ENCODE peak calls at places on chromosomes 3 and 15, in nine cellular contexts. P is GM23338, N is breast epithelium, W is HepG2, A is K562, D is spleen, H is H1, L is SK-N-SH, V is GM12878. M is an unnamed sample.

GRCh38 chr3:71579934-71580318 is 3.6 kb downstream of the FOXP1 start:
- DNase-seq in P (no peak), N (no peak), W (peak), A (no peak), D (no peak), H (no peak), L (no peak), V (no peak), M (no peak)

GRCh38 chr3:184399410-184399809 is 19.6 kb downstream of the CHRD start:
- DNase-seq in P (peak), N (no peak), W (no peak), A (no peak), D (no peak), H (no peak), L (no peak), V (no peak), M (no peak)

GRCh38 chr3:15499536-15499935 is 22.0 kb downstream of the COLQ start:
- DNase-seq in P (no peak), N (no peak), W (no peak), A (no peak), D (no peak), H (no peak), L (no peak), V (no peak), M (no peak)

GRCh38 chr3:142098974-142099373 is 50.4 kb downstream of the TFDP2 start:
- DNase-seq in P (no peak), N (no peak), W (no peak), A (peak), D (no peak), H (no peak), L (no peak), V (no peak), M (no peak)

GRCh38 chr15:56160966-56161365 is 82.7 kb downstream of the RFX7 start:
- DNase-seq in P (peak), N (no peak), W (no peak), A (no peak), D (no peak), H (no peak), L (no peak), V (no peak), M (no peak)

GRCh38 chr3:117184574-117184973 is 475.0 kb downstream of the TUSC7 start:
- DNase-seq in P (no peak), N (no peak), W (no peak), A (no peak), D (no peak), H (no peak), L (no peak), V (no peak), M (no peak)

GRCh38 chr3:72625616-72626337 is 222.5 kb downstream of the SHQ1 start:
- DNase-seq in P (no peak), N (no peak), W (peak), A (no peak), D (no peak), H (no peak), L (no peak), V (no peak), M (no peak)

GRCh38 chr3:160797306-160797705 is 41.3 kb downstream of the PPM1L start:
- DNase-seq in P (no peak), N (no peak), W (no peak), A (no peak), D (no peak), H (no peak), L (no peak), V (no peak), M (no peak)

GRCh38 chr15:48966595-48967301 is 3.0 kb upstream of the SHC4 start:
- DNase-seq in P (no peak), N (no peak), W (no peak), A (no peak), D (no peak), H (no peak), L (no peak), V (peak), M (no peak)

GRCh38 chr3:15325228-15325627 is 7.2 kb downstream of the SH3BP5 start:
- DNase-seq in P (peak), N (no peak), W (no peak), A (no peak), D (no peak), H (peak), L (peak), V (no peak), M (no peak)

GRCh38 chr3:197125601-197126000 is 96.0 kb upstream of the MELTF start:
- DNase-seq in P (no peak), N (no peak), W (no peak), A (no peak), D (no peak), H (no peak), L (no peak), V (no peak), M (no peak)

GRCh38 chr15:79179108-79179561 is 88.6 kb upstream of the RASGRF1 start:
- DNase-seq in P (peak), N (no peak), W (peak), A (peak), D (no peak), H (no peak), L (no peak), V (no peak), M (no peak)

GRCh38 chr15:76340198-76340801 is 3.7 kb downstream of the ISL2 start:
- DNase-seq in P (peak), N (no peak), W (no peak), A (no peak), D (peak), H (no peak), L (peak), V (no peak), M (no peak)

GRCh38 chr3:143648708-143649107 is 199.6 kb downstream of the SLC9A9 start:
- DNase-seq in P (peak), N (no peak), W (no peak), A (peak), D (no peak), H (no peak), L (peak), V (no peak), M (no peak)

GRCh38 chr3:15676259-15676658 is 74.7 kb downstream of the BTD start:
- DNase-seq in P (no peak), N (no peak), W (no peak), A (no peak), D (no peak), H (no peak), L (no peak), V (no peak), M (no peak)

GRCh38 chr15:45646220-45646619 is 11.4 kb downstream of the SQOR start:
- DNase-seq in P (no peak), N (no peak), W (no peak), A (no peak), D (no peak), H (no peak), L (no peak), V (no peak), M (no peak)

GRCh38 chr3:112767177-112767576 is 79.5 kb downstream of the CD200R1L start:
- DNase-seq in P (no peak), N (no peak), W (no peak), A (no peak), D (no peak), H (no peak), L (no peak), V (peak), M (no peak)

GRCh38 chr3:79490165-79491028 is 277.4 kb downstream of the ROBO1 start:
- DNase-seq in P (peak), N (peak), W (no peak), A (no peak), D (no peak), H (no peak), L (no peak), V (no peak), M (no peak)

GRCh38 chr3:117763561-117763960 is 1054.0 kb downstream of the TUSC7 start:
- DNase-seq in P (no peak), N (no peak), W (no peak), A (no peak), D (no peak), H (no peak), L (no peak), V (no peak), M (no peak)

GRCh38 chr3:156818890-156819289 is 7.3 kb upstream of the LEKR1 start:
- DNase-seq in P (no peak), N (no peak), W (no peak), A (no peak), D (no peak), H (no peak), L (no peak), V (no peak), M (no peak)
- TF ChIP-seq POLR2AphosphoS5 in P (no peak), N (no peak), W (no peak), A (no peak), D (no peak), H (no peak), L (no peak), V (no peak), M (no peak)

DNA sequence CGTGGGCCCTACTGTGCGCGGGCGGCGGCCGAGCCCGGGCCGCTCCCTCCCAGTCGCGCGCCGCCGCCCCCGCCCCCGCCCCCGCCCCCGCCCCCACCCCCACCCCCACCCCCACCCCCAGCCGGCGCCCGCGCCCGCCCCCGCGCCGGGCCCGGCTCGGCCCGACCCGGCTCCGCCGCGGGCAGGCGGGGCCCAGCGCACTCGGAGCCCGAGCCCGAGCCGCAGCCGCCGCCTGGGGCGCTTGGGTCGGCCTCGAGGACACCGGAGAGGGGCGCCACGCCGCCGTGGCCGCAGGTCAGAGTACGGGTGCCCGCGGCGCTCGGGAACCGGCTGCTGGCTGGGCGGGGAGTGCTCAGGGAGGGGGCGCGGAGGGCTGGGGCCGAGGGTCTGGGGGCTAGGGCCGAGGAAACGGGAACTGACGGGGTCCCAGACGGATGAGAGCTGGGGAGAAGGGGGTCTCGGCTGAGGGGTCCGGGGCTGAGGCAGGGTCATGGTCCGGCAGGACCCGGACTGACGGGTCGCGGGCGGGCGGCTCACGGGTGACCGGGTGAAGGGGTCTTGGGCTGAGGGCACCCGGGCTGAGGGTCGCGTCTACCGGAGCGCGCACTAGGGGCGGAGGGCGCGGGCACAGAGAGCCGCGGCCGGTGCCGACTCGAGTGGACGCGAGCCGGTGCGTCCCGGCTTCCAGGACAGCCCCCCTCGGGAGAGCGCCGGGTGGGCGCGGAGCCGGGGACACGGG is 974 bp upstream of the PPARG start:
- DNase-seq in P (peak), N (no peak), W (no peak), A (no peak), D (peak), H (no peak), L (peak), V (no peak), M (no peak)
- TF ChIP-seq CTCF in P (no peak), N (no peak), W (no peak), A (no peak), D (no peak), H (no peak), L (no peak), V (no peak), M (peak)

DNA sequence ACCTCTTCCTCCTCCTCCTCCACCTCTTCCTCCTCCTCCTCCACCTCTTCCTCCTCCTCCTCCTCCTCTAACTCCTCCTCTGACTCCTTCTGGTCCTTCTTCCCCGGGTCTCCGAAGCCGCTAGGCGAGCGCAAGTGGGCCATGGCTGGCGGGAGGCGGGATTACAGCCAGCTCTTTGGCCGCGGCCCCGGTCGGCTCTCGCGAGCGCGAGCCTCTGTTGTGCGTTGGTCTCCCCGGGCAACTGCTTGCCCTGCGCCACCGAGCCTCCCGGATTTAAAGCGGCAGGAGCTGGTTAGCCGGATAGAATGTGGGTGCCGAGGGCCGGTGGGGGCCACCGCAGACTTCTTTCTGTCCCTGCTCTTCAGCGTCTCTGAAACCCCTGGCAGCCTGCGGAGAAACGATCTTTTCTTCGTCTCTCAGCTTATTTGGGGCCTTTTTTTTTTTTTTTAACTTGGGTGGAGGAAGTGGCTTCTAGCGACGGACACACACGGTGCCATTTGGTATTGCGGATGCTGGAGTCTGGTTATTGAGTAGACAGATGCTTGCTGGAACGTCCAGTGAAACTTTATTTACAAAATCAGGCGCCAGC is at the start of gene ERICH6:
- DNase-seq in P (peak), N (peak), W (peak), A (peak), D (peak), H (peak), L (peak), V (peak), M (peak)
- H3K27ac ChIP-seq in P (no peak), N (peak), W (peak), A (peak), D (peak), H (peak), L (peak), V (peak), M (peak)

GRCh38 chr15:70320077-70320830 is 222.5 kb upstream of the TLE3 start:
- DNase-seq in P (no peak), N (peak), W (no peak), A (no peak), D (no peak), H (no peak), L (no peak), V (no peak), M (no peak)

GRCh38 chr15:70323111-70323851 is 225.6 kb upstream of the TLE3 start:
- DNase-seq in P (no peak), N (peak), W (no peak), A (no peak), D (no peak), H (no peak), L (peak), V (no peak), M (no peak)

GRCh38 chr15:70321106-70321809 is 223.5 kb upstream of the TLE3 start:
- DNase-seq in P (no peak), N (peak), W (no peak), A (no peak), D (no peak), H (no peak), L (no peak), V (no peak), M (no peak)

GRCh38 chr15:70324001-70324974 is 226.6 kb upstream of the TLE3 start:
- DNase-seq in P (no peak), N (peak), W (no peak), A (no peak), D (no peak), H (no peak), L (peak), V (no peak), M (no peak)

GRCh38 chr15:70322051-70322668 is 224.4 kb upstream of the TLE3 start:
- DNase-seq in P (no peak), N (peak), W (no peak), A (no peak), D (no peak), H (no peak), L (no peak), V (peak), M (no peak)
- TF ChIP-seq POLR2AphosphoS5 in P (no peak), N (no peak), W (no peak), A (no peak), D (no peak), H (no peak), L (no peak), V (no peak), M (no peak)

GRCh38 chr15:64837502-64837901 is 4.2 kb upstream of the PLEKHO2 start:
- DNase-seq in P (no peak), N (no peak), W (no peak), A (no peak), D (no peak), H (no peak), L (no peak), V (no peak), M (no peak)

GRCh38 chr15:64833690-64834089 is 8.0 kb upstream of the PLEKHO2 start:
- DNase-seq in P (no peak), N (no peak), W (no peak), A (no peak), D (no peak), H (no peak), L (no peak), V (no peak), M (no peak)

GRCh38 chr15:64841258-64842098 is at the start of gene PLEKHO2:
- DNase-seq in P (peak), N (peak), W (peak), A (peak), D (peak), H (peak), L (peak), V (peak), M (no peak)

GRCh38 chr15:64836023-64836536 is 5.6 kb upstream of the PLEKHO2 start:
- DNase-seq in P (peak), N (no peak), W (no peak), A (no peak), D (no peak), H (no peak), L (no peak), V (no peak), M (no peak)
- TF ChIP-seq CTCF in P (peak), N (no peak), W (no peak), A (no peak), D (no peak), H (no peak), L (no peak), V (no peak), M (no peak)

GRCh38 chr15:44550734-44551133 is 13.8 kb downstream of the EIF3J start:
- DNase-seq in P (no peak), N (no peak), W (no peak), A (no peak), D (no peak), H (no peak), L (no peak), V (no peak), M (no peak)

GRCh38 chr15:44550256-44550655 is 13.3 kb downstream of the EIF3J start:
- DNase-seq in P (no peak), N (no peak), W (no peak), A (no peak), D (no peak), H (no peak), L (peak), V (no peak), M (no peak)

DNA sequence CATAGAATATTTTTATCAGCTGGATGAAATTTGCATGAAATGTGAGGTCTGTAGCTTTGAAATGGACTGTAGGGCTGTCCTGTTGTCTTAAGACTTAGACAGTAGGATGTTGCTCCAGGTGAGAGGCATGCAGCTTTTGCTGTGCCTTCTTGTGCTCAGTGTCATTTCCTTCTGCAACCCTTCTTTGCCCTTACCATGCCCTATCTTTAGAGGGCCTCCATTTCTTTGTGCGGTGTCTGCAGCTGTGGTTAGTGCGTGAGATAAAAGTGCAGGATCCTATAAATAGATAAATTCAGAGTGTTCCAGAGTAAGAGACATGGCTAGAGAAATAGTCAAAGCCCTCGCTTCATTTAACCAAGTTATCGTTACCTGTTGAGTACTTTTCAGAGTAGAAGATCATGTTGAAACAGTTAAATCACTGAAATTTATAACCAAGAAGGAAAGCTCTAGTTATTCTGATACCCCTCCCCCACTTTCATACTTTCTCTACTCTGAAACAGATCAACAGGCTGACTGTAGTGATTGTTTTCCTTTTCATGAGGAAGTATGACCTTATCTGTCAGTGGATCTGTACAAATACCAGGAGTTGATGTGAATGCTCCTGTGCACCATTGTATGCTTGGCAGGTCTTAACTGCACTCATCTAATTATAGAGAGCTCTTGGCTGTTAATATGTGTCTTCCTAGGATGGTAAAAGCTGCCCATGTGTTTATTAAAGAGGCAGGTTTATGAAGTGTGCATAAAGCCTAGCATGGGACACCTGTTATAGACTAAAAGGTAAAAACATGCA is 18.2 kb downstream of the EIF3J start:
- DNase-seq in P (no peak), N (no peak), W (no peak), A (no peak), D (no peak), H (no peak), L (peak), V (no peak), M (no peak)
- H3K27ac ChIP-seq in P (no peak), N (no peak), W (no peak), A (no peak), D (no peak), H (no peak), L (peak), V (no peak), M (no peak)

GRCh38 chr15:63509933-63510547 is 5.6 kb downstream of the USP3 start:
- DNase-seq in P (no peak), N (no peak), W (no peak), A (no peak), D (no peak), H (no peak), L (no peak), V (no peak), M (peak)
- TF ChIP-seq POLR2AphosphoS5 in P (no peak), N (no peak), W (no peak), A (no peak), D (no peak), H (no peak), L (no peak), V (no peak), M (no peak)

GRCh38 chr3:32968367-32969087 is 17.1 kb downstream of the CCR4 start:
- DNase-seq in P (no peak), N (no peak), W (no peak), A (no peak), D (no peak), H (no peak), L (no peak), V (no peak), M (no peak)

GRCh38 chr3:32973982-32974381 is 22.5 kb downstream of the CCR4 start:
- DNase-seq in P (no peak), N (no peak), W (no peak), A (no peak), D (no peak), H (no peak), L (no peak), V (no peak), M (no peak)

GRCh38 chr3:32972482-32973146 is 21.2 kb downstream of the CCR4 start:
- DNase-seq in P (no peak), N (no peak), W (no peak), A (no peak), D (no peak), H (no peak), L (no peak), V (no peak), M (no peak)

GRCh38 chr3:32963871-32964270 is 12.4 kb downstream of the CCR4 start:
- DNase-seq in P (no peak), N (no peak), W (no peak), A (no peak), D (no peak), H (no peak), L (no peak), V (no peak), M (no peak)

DNA sequence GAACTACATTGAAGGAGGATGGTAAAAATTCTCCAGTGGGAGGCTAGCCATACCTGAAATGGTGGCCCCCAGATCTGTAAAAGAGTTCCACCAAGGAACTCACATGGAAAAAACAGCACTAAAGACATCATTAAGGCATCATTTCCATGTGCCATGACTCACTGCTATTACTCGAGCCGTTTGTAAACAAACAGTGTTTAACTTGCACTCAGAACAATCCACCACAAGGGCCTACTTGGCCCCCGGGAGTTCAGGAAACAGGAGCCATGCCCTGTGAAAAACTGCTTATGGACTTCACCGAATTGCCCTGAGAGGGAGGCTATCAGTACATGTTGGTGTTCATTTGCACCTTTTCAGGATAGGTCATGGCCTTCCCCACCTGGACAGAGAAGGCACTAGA is 18.2 kb downstream of the CCR4 start:
- DNase-seq in P (no peak), N (no peak), W (peak), A (no peak), D (no peak), H (no peak), L (no peak), V (no peak), M (no peak)
- TF ChIP-seq CTCF in P (no peak), N (no peak), W (no peak), A (no peak), D (no peak), H (no peak), L (no peak), V (no peak), M (no peak)